ENCODE peak calls at places on chromosomes 2 and 18, in nine cellular contexts. One of them, this sample, is unnamed.

GRCh38 chr2:190533175-190533967 is 1.2 kb downstream of the NEMP2 start:
- DNase-seq in putamen: no peak
- DNase-seq in ACHN: peak
- DNase-seq in aorta: no peak
- DNase-seq in SIG-M5: no peak
- DNase-seq in epithelial cell of proximal tubule: no peak
- DNase-seq in fibroblast of the aortic adventitia: no peak
- DNase-seq in neural progenitor cell: no peak
- DNase-seq in A549: no peak
- DNase-seq in this sample: no peak

GRCh38 chr2:135245055-135245454 is 193.0 kb downstream of the RAB3GAP1 start:
- DNase-seq in ACHN: no peak
- DNase-seq in SIG-M5: no peak
- DNase-seq in aorta: no peak
- DNase-seq in neural progenitor cell: no peak
- DNase-seq in putamen: no peak
- DNase-seq in A549: peak
- DNase-seq in epithelial cell of proximal tubule: peak
- DNase-seq in fibroblast of the aortic adventitia: peak
- DNase-seq in this sample: no peak

GRCh38 chr2:84257871-84258270 is 201.2 kb downstream of the SUCLG1 start:
- DNase-seq in putamen: no peak
- DNase-seq in aorta: no peak
- DNase-seq in epithelial cell of proximal tubule: no peak
- DNase-seq in ACHN: peak
- DNase-seq in neural progenitor cell: peak
- DNase-seq in SIG-M5: no peak
- DNase-seq in A549: peak
- DNase-seq in fibroblast of the aortic adventitia: no peak
- DNase-seq in this sample: peak

GRCh38 chr18:76205906-76206305 is 289.1 kb downstream of the ZNF516 start:
- DNase-seq in neural progenitor cell: no peak
- DNase-seq in A549: no peak
- DNase-seq in aorta: no peak
- DNase-seq in epithelial cell of proximal tubule: no peak
- DNase-seq in ACHN: no peak
- DNase-seq in putamen: no peak
- DNase-seq in SIG-M5: no peak
- DNase-seq in fibroblast of the aortic adventitia: no peak
- DNase-seq in this sample: no peak

GRCh38 chr2:111042772-111043771 is 77.6 kb upstream of the BCL2L11 start:
- DNase-seq in aorta: no peak
- DNase-seq in fibroblast of the aortic adventitia: no peak
- DNase-seq in putamen: no peak
- DNase-seq in ACHN: no peak
- DNase-seq in A549: no peak
- DNase-seq in neural progenitor cell: no peak
- DNase-seq in SIG-M5: no peak
- DNase-seq in epithelial cell of proximal tubule: no peak
- DNase-seq in this sample: no peak

GRCh38 chr18:75203456-75204261 is 5.3 kb downstream of the PTGR3 start:
- DNase-seq in neural progenitor cell: no peak
- DNase-seq in putamen: peak
- DNase-seq in fibroblast of the aortic adventitia: peak
- DNase-seq in epithelial cell of proximal tubule: no peak
- DNase-seq in aorta: no peak
- DNase-seq in A549: no peak
- DNase-seq in SIG-M5: no peak
- DNase-seq in ACHN: no peak
- DNase-seq in this sample: peak

GRCh38 chr2:204860249-204860648 is 315.0 kb downstream of the PARD3B start:
- DNase-seq in fibroblast of the aortic adventitia: peak
- DNase-seq in A549: no peak
- DNase-seq in ACHN: no peak
- DNase-seq in putamen: peak
- DNase-seq in SIG-M5: no peak
- DNase-seq in neural progenitor cell: no peak
- DNase-seq in aorta: no peak
- DNase-seq in epithelial cell of proximal tubule: no peak
- DNase-seq in this sample: no peak

GRCh38 chr2:120684225-120684624 is 51.4 kb upstream of the GLI2 start:
- DNase-seq in SIG-M5: no peak
- DNase-seq in neural progenitor cell: no peak
- DNase-seq in epithelial cell of proximal tubule: no peak
- DNase-seq in putamen: no peak
- DNase-seq in ACHN: no peak
- DNase-seq in A549: no peak
- DNase-seq in fibroblast of the aortic adventitia: peak
- DNase-seq in aorta: no peak
- DNase-seq in this sample: no peak

GRCh38 chr18:58997811-58998337 is 133.2 kb downstream of the ZNF532 start:
- DNase-seq in A549: peak
- DNase-seq in epithelial cell of proximal tubule: no peak
- DNase-seq in SIG-M5: no peak
- DNase-seq in aorta: peak
- DNase-seq in ACHN: no peak
- DNase-seq in fibroblast of the aortic adventitia: peak
- DNase-seq in neural progenitor cell: no peak
- DNase-seq in putamen: no peak
- DNase-seq in this sample: no peak

GRCh38 chr18:57107141-57107832 is 39.6 kb upstream of the BOD1L2 start:
- DNase-seq in SIG-M5: no peak
- DNase-seq in A549: no peak
- DNase-seq in fibroblast of the aortic adventitia: peak
- DNase-seq in ACHN: peak
- DNase-seq in putamen: no peak
- DNase-seq in epithelial cell of proximal tubule: no peak
- DNase-seq in aorta: no peak
- DNase-seq in neural progenitor cell: peak
- DNase-seq in this sample: peak

GRCh38 chr2:118227698-118228508 is 139.6 kb downstream of the INSIG2 start:
- DNase-seq in ACHN: no peak
- DNase-seq in putamen: no peak
- DNase-seq in epithelial cell of proximal tubule: no peak
- DNase-seq in neural progenitor cell: no peak
- DNase-seq in aorta: no peak
- DNase-seq in SIG-M5: no peak
- DNase-seq in A549: no peak
- DNase-seq in fibroblast of the aortic adventitia: no peak
- DNase-seq in this sample: no peak